ENCODE peak calls at places on chromosomes 1 and 21, in four cellular contexts. Z is NAMALWA; J is stimulated activated CD8-positive, alpha-beta memory T cell treated with anti-CD3 and anti-CD28 coated beads, Interleukin-7, amount 100 ng/mL, for 1 hour; O is RPMI7951. Q is an unnamed sample.

GRCh38 chr21:45016491-45017375 is 57.6 kb upstream of the ADARB1 start:
- DNase-seq in Z (no peak), J (no peak), O (no peak), Q (no peak)

GRCh38 chr1:169113613-169114119 is 7.2 kb downstream of the ATP1B1 start:
- DNase-seq in Z (no peak), J (no peak), O (peak), Q (peak)

GRCh38 chr21:35226960-35227741 is 178.0 kb upstream of the RUNX1 start:
- DNase-seq in Z (peak), J (no peak), O (no peak), Q (no peak)

GRCh38 chr1:235088907-235089306 is 39.7 kb downstream of the TOMM20 start:
- DNase-seq in Z (no peak), J (no peak), O (no peak), Q (no peak)

GRCh38 chr21:15841856-15842564 is 112.2 kb downstream of the USP25 start:
- DNase-seq in Z (no peak), J (no peak), O (peak), Q (peak)

GRCh38 chr1:206049293-206049692 is 3.7 kb upstream of the RHEX start:
- DNase-seq in Z (peak), J (no peak), O (no peak), Q (no peak)

GRCh38 chr1:120178799-120179419 is 2.6 kb upstream of the SEC22B start:
- DNase-seq in Z (no peak), J (no peak), O (peak), Q (peak)

GRCh38 chr1:52751589-52752306 is 25.5 kb downstream of the ZYG11B start:
- DNase-seq in Z (no peak), J (no peak), O (peak), Q (peak)

GRCh38 chr1:30427545-30427944 is 295.8 kb downstream of the MATN1 start:
- DNase-seq in Z (no peak), J (no peak), O (no peak), Q (no peak)

GRCh38 chr1:228084797-228085196 is 2.3 kb downstream of the ARF1 start:
- DNase-seq in Z (no peak), J (no peak), O (no peak), Q (no peak)

GRCh38 chr1:226779536-226779935 is 40.5 kb upstream of the ITPKB start:
- DNase-seq in Z (no peak), J (no peak), O (no peak), Q (peak)

GRCh38 chr21:28294046-28294445 is 698.6 kb downstream of the LTN1 start:
- DNase-seq in Z (no peak), J (no peak), O (no peak), Q (no peak)

GRCh38 chr21:17829472-17829871 is 10.3 kb upstream of the C21orf91 start:
- DNase-seq in Z (no peak), J (no peak), O (no peak), Q (no peak)

GRCh38 chr1:30966690-30967369 is 58.3 kb upstream of the SDC3 start:
- DNase-seq in Z (peak), J (no peak), O (peak), Q (peak)

GRCh38 chr1:88237026-88237425 is 447.0 kb upstream of the PKN2 start:
- DNase-seq in Z (no peak), J (no peak), O (peak), Q (peak)

GRCh38 chr1:4756184-4756504 is 101.7 kb downstream of the AJAP1 start:
- DNase-seq in Z (no peak), J (no peak), O (no peak), Q (no peak)

GRCh38 chr21:39637197-39637970 is 24.6 kb downstream of the B3GALT5 start:
- DNase-seq in Z (no peak), J (no peak), O (no peak), Q (no peak)

GRCh38 chr1:87367549-87367948 is 38.9 kb downstream of the LMO4 start:
- DNase-seq in Z (no peak), J (no peak), O (no peak), Q (no peak)

GRCh38 chr1:167092653-167093052 is 1.2 kb upstream of the STYXL2 start:
- DNase-seq in Z (no peak), J (no peak), O (no peak), Q (no peak)

GRCh38 chr21:39094847-39095525 is 88.3 kb downstream of the PSMG1 start:
- DNase-seq in Z (no peak), J (no peak), O (peak), Q (peak)

GRCh38 chr1:30058966-30059365 is 664.4 kb downstream of the MATN1 start:
- DNase-seq in Z (no peak), J (no peak), O (peak), Q (peak)

GRCh38 chr1:245330951-245331350 is 176.2 kb downstream of the KIF26B start:
- DNase-seq in Z (no peak), J (no peak), O (no peak), Q (no peak)